ENCODE peak calls at places on chromosomes 3 and 15, in ten cellular contexts. One of them, this sample, is unnamed.

GRCh38 chr3:151085889-151086483 is 522 bp downstream of the MED12L start:
- DNase-seq in MM.1S: peak; percentile 21
- DNase-seq in heart left ventricle: peak; percentile 21
- DNase-seq in lower lobe of right lung: peak; percentile 53
- DNase-seq in right atrium auricular region: no peak
- DNase-seq in hepatocyte: peak; percentile 50
- DNase-seq in ovary: peak; percentile 22
- DNase-seq in fibroblast of lung: no peak
- DNase-seq in HCT116: no peak
- DNase-seq in WERI-Rb-1: peak; percentile 16
- DNase-seq in this sample: no peak

GRCh38 chr3:156750874-156751245 is 75.3 kb upstream of the LEKR1 start:
- DNase-seq in MM.1S: no peak
- DNase-seq in right atrium auricular region: no peak
- DNase-seq in heart left ventricle: no peak
- DNase-seq in WERI-Rb-1: no peak
- DNase-seq in HCT116: no peak
- DNase-seq in ovary: no peak
- DNase-seq in hepatocyte: no peak
- DNase-seq in lower lobe of right lung: no peak
- DNase-seq in fibroblast of lung: peak; percentile 33
- DNase-seq in this sample: no peak

GRCh38 chr15:65245096-65245849 is 34.0 kb upstream of the CILP start:
- DNase-seq in HCT116: no peak
- DNase-seq in WERI-Rb-1: peak; percentile 36
- DNase-seq in heart left ventricle: peak; percentile 80
- DNase-seq in right atrium auricular region: peak; percentile 81
- DNase-seq in lower lobe of right lung: no peak
- DNase-seq in hepatocyte: peak; percentile 73
- DNase-seq in MM.1S: no peak
- DNase-seq in ovary: peak; percentile 67
- DNase-seq in fibroblast of lung: peak; percentile 68
- DNase-seq in this sample: peak; percentile 26

GRCh38 chr3:156553705-156554356 is 1.1 kb downstream of the SSR3 start:
- DNase-seq in fibroblast of lung: peak; percentile 77
- DNase-seq in heart left ventricle: no peak
- DNase-seq in hepatocyte: peak; percentile 52
- DNase-seq in HCT116: peak; percentile 1
- DNase-seq in MM.1S: peak; percentile 39
- DNase-seq in WERI-Rb-1: no peak
- DNase-seq in ovary: no peak
- DNase-seq in right atrium auricular region: no peak
- DNase-seq in lower lobe of right lung: no peak
- DNase-seq in this sample: peak; percentile 44

GRCh38 chr15:32952901-32953889 is 235.4 kb downstream of the GREM1 start:
- DNase-seq in MM.1S: no peak
- DNase-seq in fibroblast of lung: peak; percentile 60
- DNase-seq in right atrium auricular region: no peak
- DNase-seq in hepatocyte: no peak
- DNase-seq in HCT116: no peak
- DNase-seq in heart left ventricle: no peak
- DNase-seq in ovary: no peak
- DNase-seq in lower lobe of right lung: no peak
- DNase-seq in WERI-Rb-1: no peak
- DNase-seq in this sample: no peak

GRCh38 chr15:72782993-72783562 is 480 bp downstream of the ADPGK start:
- DNase-seq in hepatocyte: no peak
- DNase-seq in fibroblast of lung: peak; percentile 40
- DNase-seq in right atrium auricular region: peak; percentile 60
- DNase-seq in heart left ventricle: no peak
- DNase-seq in HCT116: no peak
- DNase-seq in ovary: peak; percentile 52
- DNase-seq in WERI-Rb-1: no peak
- DNase-seq in MM.1S: peak; percentile 74
- DNase-seq in lower lobe of right lung: peak; percentile 71
- DNase-seq in this sample: no peak

GRCh38 chr15:87733005-87733404 is 523.5 kb downstream of the NTRK3 start:
- DNase-seq in WERI-Rb-1: no peak
- DNase-seq in ovary: no peak
- DNase-seq in lower lobe of right lung: no peak
- DNase-seq in heart left ventricle: no peak
- DNase-seq in MM.1S: no peak
- DNase-seq in right atrium auricular region: no peak
- DNase-seq in hepatocyte: peak; percentile 45
- DNase-seq in HCT116: no peak
- DNase-seq in fibroblast of lung: no peak
- DNase-seq in this sample: no peak

GRCh38 chr3:9169951-9170850 is 79.2 kb downstream of the SRGAP3 start:
- DNase-seq in right atrium auricular region: no peak
- DNase-seq in MM.1S: no peak
- DNase-seq in heart left ventricle: no peak
- DNase-seq in hepatocyte: no peak
- DNase-seq in HCT116: no peak
- DNase-seq in ovary: no peak
- DNase-seq in fibroblast of lung: no peak
- DNase-seq in WERI-Rb-1: no peak
- DNase-seq in lower lobe of right lung: no peak
- DNase-seq in this sample: no peak

GRCh38 chr15:80595391-80595790 is 99.7 kb upstream of the ABHD17C start:
- DNase-seq in HCT116: no peak
- DNase-seq in WERI-Rb-1: no peak
- DNase-seq in ovary: no peak
- DNase-seq in hepatocyte: no peak
- DNase-seq in MM.1S: no peak
- DNase-seq in right atrium auricular region: no peak
- DNase-seq in heart left ventricle: no peak
- DNase-seq in fibroblast of lung: peak; percentile 12
- DNase-seq in lower lobe of right lung: no peak
- DNase-seq in this sample: no peak

GRCh38 chr15:70240082-70240481 is 142.4 kb upstream of the TLE3 start:
- DNase-seq in lower lobe of right lung: no peak
- DNase-seq in ovary: no peak
- DNase-seq in hepatocyte: no peak
- DNase-seq in fibroblast of lung: no peak
- DNase-seq in HCT116: no peak
- DNase-seq in MM.1S: peak; percentile 58
- DNase-seq in WERI-Rb-1: no peak
- DNase-seq in heart left ventricle: no peak
- DNase-seq in right atrium auricular region: no peak
- DNase-seq in this sample: no peak

GRCh38 chr3:27176256-27176655 is 192.9 kb downstream of the NEK10 start:
- DNase-seq in heart left ventricle: no peak
- DNase-seq in ovary: no peak
- DNase-seq in fibroblast of lung: no peak
- DNase-seq in right atrium auricular region: no peak
- DNase-seq in WERI-Rb-1: no peak
- DNase-seq in lower lobe of right lung: no peak
- DNase-seq in HCT116: no peak
- DNase-seq in hepatocyte: no peak
- DNase-seq in MM.1S: no peak
- DNase-seq in this sample: no peak

GRCh38 chr3:170301404-170301803 is 56.1 kb upstream of the SKIL start:
- DNase-seq in right atrium auricular region: no peak
- DNase-seq in fibroblast of lung: peak; percentile 26
- DNase-seq in hepatocyte: no peak
- DNase-seq in ovary: no peak
- DNase-seq in heart left ventricle: no peak
- DNase-seq in HCT116: no peak
- DNase-seq in WERI-Rb-1: no peak
- DNase-seq in MM.1S: no peak
- DNase-seq in lower lobe of right lung: no peak
- DNase-seq in this sample: no peak

GRCh38 chr3:177109688-177110087 is 87.6 kb downstream of the TBL1XR1 start:
- DNase-seq in right atrium auricular region: no peak
- DNase-seq in lower lobe of right lung: no peak
- DNase-seq in WERI-Rb-1: no peak
- DNase-seq in heart left ventricle: no peak
- DNase-seq in HCT116: no peak
- DNase-seq in fibroblast of lung: no peak
- DNase-seq in hepatocyte: no peak
- DNase-seq in MM.1S: no peak
- DNase-seq in ovary: no peak
- DNase-seq in this sample: no peak

GRCh38 chr15:29805043-29805707 is 17.1 kb downstream of the TJP1 start:
- DNase-seq in hepatocyte: peak; percentile 39
- DNase-seq in HCT116: no peak
- DNase-seq in lower lobe of right lung: no peak
- DNase-seq in fibroblast of lung: peak; percentile 94
- DNase-seq in ovary: peak; percentile 30
- DNase-seq in WERI-Rb-1: no peak
- DNase-seq in heart left ventricle: no peak
- DNase-seq in MM.1S: no peak
- DNase-seq in right atrium auricular region: no peak
- DNase-seq in this sample: peak; percentile 47

GRCh38 chr15:40155270-40155910 is 5.5 kb upstream of the BUB1B start:
- DNase-seq in heart left ventricle: no peak
- DNase-seq in HCT116: no peak
- DNase-seq in MM.1S: no peak
- DNase-seq in WERI-Rb-1: no peak
- DNase-seq in fibroblast of lung: no peak
- DNase-seq in ovary: no peak
- DNase-seq in right atrium auricular region: no peak
- DNase-seq in hepatocyte: peak; percentile 19
- DNase-seq in lower lobe of right lung: peak; percentile 55
- DNase-seq in this sample: no peak

GRCh38 chr15:40002295-40002694 is 36.7 kb downstream of the SRP14 start:
- DNase-seq in HCT116: no peak
- DNase-seq in hepatocyte: peak; percentile 77
- DNase-seq in heart left ventricle: no peak
- DNase-seq in MM.1S: no peak
- DNase-seq in ovary: no peak
- DNase-seq in WERI-Rb-1: no peak
- DNase-seq in right atrium auricular region: no peak
- DNase-seq in lower lobe of right lung: no peak
- DNase-seq in fibroblast of lung: peak; percentile 16
- DNase-seq in this sample: peak; percentile 8

DNA sequence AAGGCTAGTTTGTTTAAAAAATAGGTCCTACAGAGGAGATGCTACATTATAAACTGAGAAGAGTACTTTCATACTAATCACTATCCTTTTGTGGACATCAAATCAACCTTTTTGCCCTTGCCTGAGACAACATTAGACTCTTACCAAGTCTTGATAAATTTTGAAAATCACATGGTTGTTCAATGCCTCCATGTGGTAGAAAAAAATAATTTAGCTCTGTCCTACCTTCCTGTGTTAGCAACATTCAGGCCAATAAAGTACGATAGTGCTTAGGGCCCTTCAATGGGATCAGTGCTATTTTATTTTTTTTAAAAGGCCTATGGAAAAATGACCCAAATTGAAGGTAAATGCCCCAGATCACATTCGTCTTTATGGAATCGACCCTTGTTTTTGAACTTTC is 5.0 kb upstream of the UBE2E1 start:
- DNase-seq in heart left ventricle: no peak
- DNase-seq in MM.1S: peak; percentile 40
- DNase-seq in ovary: no peak
- DNase-seq in lower lobe of right lung: no peak
- DNase-seq in HCT116: peak; percentile 10
- DNase-seq in right atrium auricular region: no peak
- DNase-seq in fibroblast of lung: peak; percentile 65
- DNase-seq in WERI-Rb-1: no peak
- DNase-seq in hepatocyte: no peak
- DNase-seq in this sample: no peak
- TF ChIP-seq CTCF in heart left ventricle: peak; percentile 54
- TF ChIP-seq CTCF in MM.1S: peak; percentile 29
- TF ChIP-seq CTCF in ovary: peak; percentile 32
- TF ChIP-seq CTCF in lower lobe of right lung: peak; percentile 22
- TF ChIP-seq CTCF in HCT116: no peak
- TF ChIP-seq CTCF in right atrium auricular region: peak; percentile 53
- TF ChIP-seq CTCF in fibroblast of lung: peak; percentile 18
- TF ChIP-seq CTCF in WERI-Rb-1: no peak
- TF ChIP-seq CTCF in hepatocyte: peak; percentile 11
- TF ChIP-seq CTCF in this sample: peak; percentile 34

GRCh38 chr15:96320703-96321421 is 9.6 kb upstream of the NR2F2 start:
- DNase-seq in heart left ventricle: no peak
- DNase-seq in HCT116: no peak
- DNase-seq in lower lobe of right lung: no peak
- DNase-seq in hepatocyte: no peak
- DNase-seq in right atrium auricular region: no peak
- DNase-seq in fibroblast of lung: peak; percentile 47
- DNase-seq in ovary: peak; percentile 54
- DNase-seq in MM.1S: no peak
- DNase-seq in WERI-Rb-1: no peak
- DNase-seq in this sample: no peak
- H3K4me3 ChIP-seq in heart left ventricle: peak overlapping the region; percentile 18
- H3K4me3 ChIP-seq in HCT116: no peak overlapping the region
- H3K4me3 ChIP-seq in lower lobe of right lung: peak overlapping the region; percentile 55
- H3K4me3 ChIP-seq in hepatocyte: peak overlapping the region; percentile 27
- H3K4me3 ChIP-seq in right atrium auricular region: peak overlapping the region; percentile 46
- H3K4me3 ChIP-seq in fibroblast of lung: peak overlapping the region; percentile 65
- H3K4me3 ChIP-seq in ovary: peak overlapping the region; percentile 73
- H3K4me3 ChIP-seq in MM.1S: peak overlapping the region; percentile 60
- H3K4me3 ChIP-seq in WERI-Rb-1: no peak overlapping the region
- H3K4me3 ChIP-seq in this sample: peak overlapping the region; percentile 48

DNA sequence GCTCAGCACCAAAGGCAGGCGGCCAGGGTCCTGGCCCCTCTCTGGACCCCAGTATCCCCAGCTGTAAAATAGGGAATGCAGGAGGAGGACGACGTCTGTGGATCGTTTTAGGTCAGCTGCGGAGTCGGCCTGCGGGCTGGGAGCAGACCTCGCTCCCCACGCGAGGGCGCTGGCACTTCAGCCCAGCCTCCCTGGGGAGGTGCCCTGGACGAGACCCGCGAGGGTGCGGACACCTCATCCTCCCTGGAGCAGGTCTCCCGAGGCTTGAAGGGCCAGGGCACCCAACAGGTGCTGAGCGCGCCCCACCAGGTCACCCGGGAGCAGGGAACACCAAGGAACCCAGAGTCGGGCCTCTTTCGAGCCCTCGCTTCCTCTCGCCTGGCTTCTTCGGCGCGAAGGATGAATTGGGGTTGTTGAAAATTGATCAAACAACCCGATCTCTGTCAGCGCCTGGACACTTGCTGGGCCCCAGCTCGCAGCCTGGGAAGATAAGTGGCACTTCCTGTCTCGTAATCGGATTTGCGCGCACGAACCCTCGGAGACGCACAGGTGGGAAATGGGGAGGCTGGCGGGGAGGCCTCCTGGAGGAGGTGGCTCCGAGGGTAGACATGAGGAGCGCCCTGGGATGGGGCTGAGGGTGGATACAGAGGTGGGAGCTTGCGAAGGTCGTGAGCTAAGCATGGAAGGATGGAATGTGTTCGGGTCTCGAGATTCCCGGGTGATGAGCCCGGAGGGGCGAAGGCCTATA is 588 bp upstream of the VIPR1 start:
- DNase-seq in heart left ventricle: peak; percentile 61
- DNase-seq in HCT116: no peak
- DNase-seq in right atrium auricular region: peak; percentile 67
- DNase-seq in lower lobe of right lung: peak; percentile 77
- DNase-seq in fibroblast of lung: peak; percentile 26
- DNase-seq in ovary: no peak
- DNase-seq in hepatocyte: peak; percentile 82
- DNase-seq in MM.1S: peak; percentile 59
- DNase-seq in WERI-Rb-1: peak; percentile 77
- DNase-seq in this sample: no peak
- H3K27ac ChIP-seq in heart left ventricle: peak overlapping the region; percentile 45
- H3K27ac ChIP-seq in HCT116: no peak overlapping the region
- H3K27ac ChIP-seq in right atrium auricular region: peak overlapping the region; percentile 60
- H3K27ac ChIP-seq in lower lobe of right lung: peak overlapping the region; percentile 82
- H3K27ac ChIP-seq in fibroblast of lung: no peak overlapping the region
- H3K27ac ChIP-seq in ovary: no peak overlapping the region
- H3K27ac ChIP-seq in hepatocyte: peak overlapping the region; percentile 76
- H3K27ac ChIP-seq in MM.1S: no peak overlapping the region
- H3K27ac ChIP-seq in WERI-Rb-1: peak overlapping the region; percentile 40
- H3K27ac ChIP-seq in this sample: no peak overlapping the region

GRCh38 chr3:100225193-100225592 is 35.6 kb upstream of the TBC1D23 start:
- DNase-seq in hepatocyte: no peak
- DNase-seq in lower lobe of right lung: no peak
- DNase-seq in heart left ventricle: no peak
- DNase-seq in MM.1S: no peak
- DNase-seq in fibroblast of lung: no peak
- DNase-seq in right atrium auricular region: no peak
- DNase-seq in WERI-Rb-1: no peak
- DNase-seq in HCT116: no peak
- DNase-seq in ovary: no peak
- DNase-seq in this sample: no peak
- TF ChIP-seq CTCF in hepatocyte: no peak
- TF ChIP-seq CTCF in lower lobe of right lung: no peak
- TF ChIP-seq CTCF in heart left ventricle: no peak
- TF ChIP-seq CTCF in MM.1S: no peak
- TF ChIP-seq CTCF in fibroblast of lung: no peak
- TF ChIP-seq CTCF in right atrium auricular region: no peak
- TF ChIP-seq CTCF in WERI-Rb-1: no peak
- TF ChIP-seq CTCF in HCT116: no peak
- TF ChIP-seq CTCF in ovary: no peak
- TF ChIP-seq CTCF in this sample: no peak

This sample was measured in AG04450.